ENCODE peak calls at places on chromosomes 3 and 15, in four cellular contexts. One of them, this sample, is unnamed.

GRCh38 chr15:63615935-63616334 is 18.7 kb downstream of the FBXL22 start:
- DNase-seq in choroid plexus epithelial cell: no peak
- DNase-seq in fibroblast of pulmonary artery: no peak
- DNase-seq in adrenal gland: no peak
- DNase-seq in this sample: no peak

GRCh38 chr15:100761253-100761935 is 118.2 kb upstream of the ALDH1A3 start:
- DNase-seq in choroid plexus epithelial cell: no peak
- DNase-seq in fibroblast of pulmonary artery: no peak
- DNase-seq in adrenal gland: peak
- DNase-seq in this sample: no peak

GRCh38 chr15:42593143-42593542 is 17.7 kb downstream of the STARD9 start:
- DNase-seq in choroid plexus epithelial cell: no peak
- DNase-seq in adrenal gland: no peak
- DNase-seq in fibroblast of pulmonary artery: no peak
- DNase-seq in this sample: peak

GRCh38 chr15:69170597-69170996 is 10.2 kb downstream of the GLCE start:
- DNase-seq in adrenal gland: no peak
- DNase-seq in fibroblast of pulmonary artery: no peak
- DNase-seq in choroid plexus epithelial cell: no peak
- DNase-seq in this sample: no peak

GRCh38 chr3:126147932-126148683 is 32.3 kb downstream of the ALDH1L1 start:
- DNase-seq in choroid plexus epithelial cell: no peak
- DNase-seq in fibroblast of pulmonary artery: no peak
- DNase-seq in adrenal gland: peak
- DNase-seq in this sample: no peak

GRCh38 chr3:11591006-11591360 is 52.7 kb downstream of the VGLL4 start:
- DNase-seq in choroid plexus epithelial cell: peak
- DNase-seq in adrenal gland: no peak
- DNase-seq in fibroblast of pulmonary artery: peak
- DNase-seq in this sample: peak

GRCh38 chr15:72994778-72995177 is 57.5 kb upstream of the NEO1 start:
- DNase-seq in choroid plexus epithelial cell: no peak
- DNase-seq in adrenal gland: no peak
- DNase-seq in fibroblast of pulmonary artery: no peak
- DNase-seq in this sample: no peak

GRCh38 chr3:24101676-24102168 is 156.6 kb downstream of the NR1D2 start:
- DNase-seq in adrenal gland: no peak
- DNase-seq in fibroblast of pulmonary artery: no peak
- DNase-seq in choroid plexus epithelial cell: no peak
- DNase-seq in this sample: no peak

GRCh38 chr3:67291287-67292252 is 293.5 kb downstream of the KBTBD8 start:
- DNase-seq in fibroblast of pulmonary artery: no peak
- DNase-seq in choroid plexus epithelial cell: no peak
- DNase-seq in adrenal gland: no peak
- DNase-seq in this sample: no peak

GRCh38 chr3:33385423-33385822 is 54.8 kb downstream of the UBP1 start:
- DNase-seq in choroid plexus epithelial cell: no peak
- DNase-seq in adrenal gland: no peak
- DNase-seq in fibroblast of pulmonary artery: no peak
- DNase-seq in this sample: peak

GRCh38 chr15:67114846-67115521 is 49.6 kb downstream of the SMAD3 start:
- DNase-seq in adrenal gland: no peak
- DNase-seq in choroid plexus epithelial cell: no peak
- DNase-seq in fibroblast of pulmonary artery: no peak
- DNase-seq in this sample: peak

GRCh38 chr3:8603115-8603710 is 41.4 kb downstream of the SSUH2 start:
- DNase-seq in fibroblast of pulmonary artery: no peak
- DNase-seq in choroid plexus epithelial cell: no peak
- DNase-seq in adrenal gland: peak
- DNase-seq in this sample: no peak

GRCh38 chr15:78457101-78457500 is 19.1 kb downstream of the IREB2 start:
- DNase-seq in adrenal gland: no peak
- DNase-seq in fibroblast of pulmonary artery: peak
- DNase-seq in choroid plexus epithelial cell: peak
- DNase-seq in this sample: peak

GRCh38 chr3:139312959-139313358 is 30.9 kb upstream of the MRPS22 start:
- DNase-seq in adrenal gland: no peak
- DNase-seq in fibroblast of pulmonary artery: peak
- DNase-seq in choroid plexus epithelial cell: peak
- DNase-seq in this sample: peak

GRCh38 chr3:94167796-94168195 is 104.9 kb downstream of the NSUN3 start:
- DNase-seq in adrenal gland: no peak
- DNase-seq in choroid plexus epithelial cell: no peak
- DNase-seq in fibroblast of pulmonary artery: no peak
- DNase-seq in this sample: no peak

GRCh38 chr3:132064114-132064513 is 29.3 kb upstream of the CPNE4 start:
- DNase-seq in fibroblast of pulmonary artery: no peak
- DNase-seq in choroid plexus epithelial cell: no peak
- DNase-seq in adrenal gland: no peak
- DNase-seq in this sample: no peak

GRCh38 chr3:133662256-133662773 is 574 bp upstream of the TOPBP1 start:
- DNase-seq in fibroblast of pulmonary artery: peak
- DNase-seq in choroid plexus epithelial cell: peak
- DNase-seq in adrenal gland: no peak
- DNase-seq in this sample: peak
- TF ChIP-seq CTCF in fibroblast of pulmonary artery: peak
- TF ChIP-seq CTCF in choroid plexus epithelial cell: peak
- TF ChIP-seq CTCF in adrenal gland: no peak
- TF ChIP-seq CTCF in this sample: no peak

DNA sequence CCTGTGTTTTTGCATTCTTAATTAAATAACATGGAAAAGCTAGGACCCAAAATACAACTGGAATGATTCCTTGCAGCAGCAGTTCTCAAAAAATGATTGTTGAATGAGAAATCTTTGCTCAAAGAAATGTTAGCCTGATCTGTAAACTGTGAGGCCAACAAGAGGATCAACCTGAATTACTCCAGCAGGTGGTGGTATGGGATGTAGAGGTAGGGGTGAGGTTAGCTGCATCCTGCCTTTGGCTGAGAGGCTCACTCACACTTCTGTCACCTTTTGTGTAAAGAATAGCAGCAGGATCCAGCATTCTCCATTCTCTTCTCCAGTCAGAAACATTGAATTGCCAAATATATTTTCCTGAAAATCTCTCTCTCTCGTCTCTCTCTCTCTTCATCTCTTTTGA is 26.5 kb upstream of the FAM98B start:
- DNase-seq in fibroblast of pulmonary artery: no peak
- DNase-seq in adrenal gland: no peak
- DNase-seq in choroid plexus epithelial cell: no peak
- DNase-seq in this sample: no peak
- TF ChIP-seq CTCF in fibroblast of pulmonary artery: no peak
- TF ChIP-seq CTCF in adrenal gland: no peak
- TF ChIP-seq CTCF in choroid plexus epithelial cell: no peak
- TF ChIP-seq CTCF in this sample: no peak

GRCh38 chr15:38564557-38565286 is at the start of gene RASGRP1:
- DNase-seq in fibroblast of pulmonary artery: peak
- DNase-seq in adrenal gland: no peak
- DNase-seq in choroid plexus epithelial cell: peak
- DNase-seq in this sample: peak
- TF ChIP-seq CTCF in fibroblast of pulmonary artery: no peak
- TF ChIP-seq CTCF in adrenal gland: no peak
- TF ChIP-seq CTCF in choroid plexus epithelial cell: peak
- TF ChIP-seq CTCF in this sample: peak

DNA sequence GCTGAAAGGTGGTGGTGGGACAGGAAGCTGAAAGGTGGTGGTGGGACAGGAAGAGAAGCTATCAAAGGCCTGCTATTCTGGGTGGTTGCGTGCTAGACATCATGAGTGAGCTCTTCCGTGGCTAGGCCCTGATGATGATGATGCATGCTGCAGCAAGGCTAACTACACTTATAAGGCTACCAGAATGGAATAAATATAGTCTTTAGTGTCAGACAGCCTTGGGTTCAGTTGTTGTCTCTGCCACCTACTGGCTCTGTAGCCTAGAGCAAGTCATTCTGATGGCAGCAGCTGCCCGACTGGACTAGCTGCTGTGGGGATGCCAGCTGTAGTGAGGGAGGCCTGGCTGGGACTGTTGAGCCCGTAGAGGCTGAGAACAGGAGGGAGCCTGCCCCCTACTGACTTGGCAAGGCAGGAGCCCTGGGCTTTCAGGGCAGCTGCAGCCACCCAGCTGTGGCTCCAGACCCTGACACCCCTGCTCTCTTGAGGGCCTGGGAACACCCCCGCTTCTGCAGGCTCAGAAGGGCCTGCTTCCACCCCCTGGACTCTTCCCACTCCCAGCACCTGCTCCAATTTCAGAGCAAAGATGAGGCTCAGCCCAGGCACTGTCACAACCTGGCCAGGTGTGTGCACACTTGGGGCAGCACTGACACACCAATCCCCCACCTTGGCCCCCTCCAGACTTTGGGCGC is 21.4 kb upstream of the ZBED2 start:
- DNase-seq in adrenal gland: no peak
- DNase-seq in choroid plexus epithelial cell: peak
- DNase-seq in fibroblast of pulmonary artery: no peak
- DNase-seq in this sample: peak
- TF ChIP-seq CTCF in adrenal gland: no peak
- TF ChIP-seq CTCF in choroid plexus epithelial cell: peak
- TF ChIP-seq CTCF in fibroblast of pulmonary artery: no peak
- TF ChIP-seq CTCF in this sample: peak

GRCh38 chr3:80526153-80526552 is 758.4 kb upstream of the ROBO1 start:
- DNase-seq in choroid plexus epithelial cell: no peak
- DNase-seq in fibroblast of pulmonary artery: no peak
- DNase-seq in adrenal gland: no peak
- DNase-seq in this sample: no peak
- TF ChIP-seq CTCF in choroid plexus epithelial cell: peak
- TF ChIP-seq CTCF in fibroblast of pulmonary artery: no peak
- TF ChIP-seq CTCF in adrenal gland: no peak
- TF ChIP-seq CTCF in this sample: no peak

This sample was measured in IMR-90.